ENCODE peak calls at places on chromosomes 7 and 10, in five cellular contexts. Z is IMR-90, F is suprapubic skin, C is uterus, X is body of pancreas. U is an unnamed sample.
A peak's percentile ranks its signal among the peaks of the same experiment; 100 is the strongest.

GRCh38 chr10:126240483-126240882 is 147.8 kb downstream of the ADAM12 start:
- DNase-seq in F (no peak), Z (no peak), X (no peak), C (no peak), U (no peak)

GRCh38 chr7:158959021-158959717 is 102.8 kb downstream of the DYNC2I1 start:
- DNase-seq in F (no peak), C (no peak), X (no peak), Z (no peak), U (no peak)

GRCh38 chr7:111409714-111410422 is 152.4 kb downstream of the IMMP2L start:
- DNase-seq in F (no peak), X (no peak), Z (peak; percentile 71), C (no peak), U (no peak)

GRCh38 chr7:116672596-116673503 is 854 bp downstream of the MET start:
- DNase-seq in Z (peak; percentile 50), X (peak; percentile 56), C (no peak), F (peak; percentile 62), U (no peak)

GRCh38 chr7:151060416-151061234 is 1.2 kb downstream of the SLC4A2 start:
- DNase-seq in X (peak; percentile 67), C (peak; percentile 47), Z (no peak), F (no peak), U (no peak)

GRCh38 chr10:52469970-52470705 is 156.1 kb downstream of the DKK1 start:
- DNase-seq in Z (no peak), F (no peak), X (no peak), C (no peak), U (no peak)

GRCh38 chr7:97016392-97017196 is 8.0 kb downstream of the DLX5 start:
- DNase-seq in Z (no peak), F (no peak), C (no peak), X (no peak), U (no peak)

GRCh38 chr7:143384741-143385631 is 3.8 kb downstream of the ZYX start:
- DNase-seq in C (peak; percentile 36), X (no peak), F (no peak), Z (no peak), U (no peak)

GRCh38 chr7:39184387-39184786 is 206.7 kb downstream of the POU6F2 start:
- DNase-seq in F (no peak), X (no peak), C (no peak), Z (no peak), U (no peak)

GRCh38 chr7:127937066-127937680 is 94.1 kb downstream of the LRRC4 start:
- DNase-seq in C (no peak), F (no peak), X (no peak), Z (no peak), U (no peak)

GRCh38 chr7:127940365-127941160 is 90.7 kb downstream of the LRRC4 start:
- DNase-seq in X (no peak), Z (no peak), F (no peak), C (no peak), U (no peak)

GRCh38 chr7:127935847-127936376 is 95.3 kb downstream of the LRRC4 start:
- DNase-seq in F (no peak), Z (no peak), C (no peak), X (no peak), U (no peak)

GRCh38 chr7:127941471-127941870 is 89.8 kb downstream of the LRRC4 start:
- DNase-seq in Z (no peak), F (no peak), C (no peak), X (no peak), U (no peak)

DNA sequence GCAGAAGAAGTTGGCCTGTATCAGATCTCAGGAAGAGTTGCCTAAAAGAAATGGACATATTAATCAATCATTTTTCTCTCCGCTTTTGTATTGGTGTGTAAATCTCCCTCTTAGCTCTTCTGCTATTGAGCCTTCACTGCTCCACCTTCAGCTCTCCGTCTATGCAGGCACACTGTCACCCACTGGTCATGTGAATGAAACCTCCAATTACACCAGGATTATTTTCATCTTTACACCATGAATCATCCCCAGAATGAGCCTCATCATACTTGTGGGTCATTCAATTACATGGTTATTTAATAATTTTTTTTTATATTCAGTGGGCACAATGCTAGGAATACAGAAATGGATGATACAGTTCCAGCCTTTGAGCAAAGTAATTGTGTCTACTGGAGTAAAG is 92.6 kb downstream of the LRRC4 start:
- DNase-seq in X (no peak), C (no peak), F (no peak), Z (peak; percentile 88), U (peak; percentile 58)
- TF ChIP-seq CTCF in X (no peak), C (no peak), F (no peak), Z (peak; percentile 32), U (no peak)

GRCh38 chr10:62636825-62637248 is 167.7 kb upstream of the ADO start:
- DNase-seq in Z (peak; percentile 11), X (no peak), F (no peak), C (no peak), U (no peak)
- H3K4me3 ChIP-seq in Z (peak overlapping the region; percentile 50), X (no peak overlapping the region), F (peak overlapping the region; percentile 31), C (no peak overlapping the region), U (no peak overlapping the region)

GRCh38 chr10:124985162-124985561 is 43.2 kb downstream of the ZRANB1 start:
- DNase-seq in X (no peak), F (no peak), C (no peak), Z (no peak), U (no peak)
- H3K36me3 ChIP-seq in X (peaks cover 5% of the 10 kb centered on the region), F (peaks cover 63% of the 10 kb centered on the region), C (no peaks in the 10 kb centered on the region), Z (peaks cover 41% of the 10 kb centered on the region), U (peaks cover 13% of the 10 kb centered on the region)

GRCh38 chr10:68362590-68362989 is 29.9 kb upstream of the PBLD start:
- DNase-seq in C (no peak), F (no peak), Z (no peak), X (no peak), U (no peak)

GRCh38 chr10:68364101-68364886 is 31.6 kb upstream of the PBLD start:
- DNase-seq in Z (no peak), X (no peak), C (no peak), F (no peak), U (no peak)

GRCh38 chr10:68367121-68367520 is 34.4 kb upstream of the PBLD start:
- DNase-seq in C (no peak), X (no peak), F (no peak), Z (no peak), U (no peak)

GRCh38 chr10:68366600-68366999 is 33.9 kb upstream of the PBLD start:
- DNase-seq in C (no peak), X (no peak), Z (no peak), F (no peak), U (no peak)

GRCh38 chr10:68365611-68366010 is 32.9 kb upstream of the PBLD start:
- DNase-seq in X (no peak), Z (no peak), F (no peak), C (no peak), U (no peak)
- TF ChIP-seq CTCF in X (no peak), Z (no peak), F (no peak), C (no peak), U (no peak)

DNA sequence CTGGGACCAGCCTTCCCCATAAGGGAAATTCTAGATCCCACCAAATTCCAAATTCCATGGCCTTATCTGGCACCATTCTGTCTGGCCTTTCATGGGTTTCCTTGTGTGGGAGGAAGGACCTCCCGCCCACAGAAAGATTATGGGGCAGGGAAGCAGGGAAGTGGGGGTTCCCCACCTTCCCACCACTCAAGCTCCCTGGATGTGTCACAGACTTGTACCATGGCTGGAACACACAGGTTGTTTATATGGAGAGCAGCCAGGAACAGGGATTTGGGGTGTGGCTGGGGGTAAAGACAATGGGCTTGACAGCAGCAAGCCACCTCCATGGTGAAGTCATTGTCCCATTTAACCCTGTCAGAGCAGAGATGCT is 18.3 kb downstream of the UNC5B start:
- DNase-seq in X (no peak), C (no peak), F (no peak), Z (no peak), U (no peak)
- H3K4me3 ChIP-seq in X (no peak overlapping the region), C (no peak overlapping the region), F (no peak overlapping the region), Z (no peak overlapping the region), U (no peak overlapping the region)

DNA sequence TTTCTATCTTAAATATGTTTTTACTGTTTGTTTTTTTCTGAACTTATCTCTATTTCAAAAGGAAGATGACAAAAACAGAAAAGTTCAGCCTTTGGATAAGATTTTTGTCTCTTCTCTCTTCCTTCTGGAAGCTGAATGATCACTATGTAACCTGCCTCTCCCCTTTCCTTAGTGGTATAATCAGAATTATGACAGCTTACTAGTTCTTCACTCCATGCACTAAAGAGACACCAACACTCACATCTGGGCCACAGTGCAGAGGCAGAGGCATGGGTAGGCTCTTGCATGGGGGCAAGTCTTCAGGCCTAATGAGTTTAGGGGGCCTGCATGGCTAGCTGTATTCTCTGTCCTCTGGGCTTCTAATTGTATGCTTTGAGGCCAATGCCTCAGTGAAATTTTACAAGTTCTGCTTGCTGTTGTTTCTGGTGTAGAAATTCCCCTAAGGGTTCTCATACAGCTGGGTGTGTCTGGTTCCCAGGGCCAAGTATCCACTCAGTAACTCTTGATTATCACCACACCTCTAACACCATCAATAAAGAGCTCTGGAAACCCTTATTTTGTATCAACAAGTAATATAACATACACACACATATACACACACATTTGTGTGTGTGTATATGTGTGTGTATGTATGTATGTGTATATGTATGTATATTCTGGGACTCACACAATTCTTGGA is 96.8 kb upstream of the POM121L12 start:
- DNase-seq in F (no peak), C (no peak), X (no peak), Z (no peak), U (no peak)
- H3K36me3 ChIP-seq in F (no peaks in the 10 kb centered on the region), C (no peaks in the 10 kb centered on the region), X (no peaks in the 10 kb centered on the region), Z (no peaks in the 10 kb centered on the region), U (no peaks in the 10 kb centered on the region)

DNA sequence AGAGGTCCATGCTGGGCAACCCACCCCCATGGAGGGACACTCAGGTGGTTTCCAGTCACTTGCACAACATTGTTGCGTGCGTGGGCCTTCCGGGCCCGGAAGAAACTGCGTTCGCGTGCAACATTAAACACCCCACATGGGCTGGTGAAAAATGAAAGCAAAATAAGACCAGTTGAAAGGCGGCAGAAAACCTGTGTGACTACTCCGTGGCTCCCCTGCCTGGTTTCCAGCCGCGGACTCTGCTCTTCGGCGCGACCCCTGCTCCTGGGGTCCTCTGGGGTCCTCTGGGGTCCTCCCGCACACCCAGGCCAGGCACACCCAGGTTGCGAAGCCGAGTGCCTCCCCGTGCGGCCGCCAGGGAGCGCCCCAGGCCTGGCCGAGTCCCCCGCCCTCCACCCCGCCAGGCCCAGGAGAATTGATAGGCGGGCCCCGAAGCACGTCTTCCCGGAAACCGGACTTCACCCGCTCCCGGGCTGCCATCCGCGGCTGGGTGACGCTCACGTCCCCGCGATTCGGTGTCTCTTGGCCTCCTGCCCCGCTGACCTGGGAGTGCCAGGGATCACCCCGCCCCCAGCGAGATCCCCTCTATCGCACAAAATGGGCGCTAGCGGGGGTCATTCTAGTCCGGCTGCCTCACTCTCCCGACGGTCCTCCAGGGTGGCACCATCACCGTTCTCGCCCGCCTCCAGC is 1.9 kb upstream of the SH2D4B start:
- DNase-seq in F (no peak), Z (no peak), X (peak; percentile 82), C (no peak), U (no peak)
- TF ChIP-seq CTCF in F (peak; percentile 77), Z (no peak), X (peak; percentile 85), C (peak; percentile 35), U (peak; percentile 40)